ENCODE peak calls at places on chromosomes 1 and 21, in four cellular contexts. I, Y, G and K are unnamed samples.

GRCh38 chr21:31798842-31799691 is 67.1 kb upstream of the SCAF4 start:
- DNase-seq in G (no peak), I (no peak), Y (no peak), K (no peak)

GRCh38 chr1:38334930-38335592 is 288.5 kb upstream of the POU3F1 start:
- DNase-seq in I (peak), G (peak), Y (no peak), K (no peak)

GRCh38 chr1:27862671-27863551 is 9.4 kb upstream of the THEMIS2 start:
- DNase-seq in G (no peak), Y (no peak), I (no peak), K (peak)

GRCh38 chr1:212514056-212514614 is 81.4 kb downstream of the NENF start:
- DNase-seq in Y (peak), G (no peak), I (peak), K (peak)

GRCh38 chr21:14321042-14321441 is 61.9 kb downstream of the HSPA13 start:
- DNase-seq in G (no peak), I (no peak), Y (no peak), K (no peak)

GRCh38 chr1:95948023-95948422 is 714.0 kb downstream of the RWDD3 start:
- DNase-seq in G (no peak), I (no peak), Y (no peak), K (no peak)

GRCh38 chr1:39632491-39633417 is 6.7 kb downstream of the HEYL start:
- DNase-seq in Y (peak), G (peak), I (no peak), K (no peak)

GRCh38 chr1:34002810-34003209 is 138.9 kb downstream of the HMGB4 start:
- DNase-seq in Y (no peak), G (no peak), I (no peak), K (no peak)

DNA sequence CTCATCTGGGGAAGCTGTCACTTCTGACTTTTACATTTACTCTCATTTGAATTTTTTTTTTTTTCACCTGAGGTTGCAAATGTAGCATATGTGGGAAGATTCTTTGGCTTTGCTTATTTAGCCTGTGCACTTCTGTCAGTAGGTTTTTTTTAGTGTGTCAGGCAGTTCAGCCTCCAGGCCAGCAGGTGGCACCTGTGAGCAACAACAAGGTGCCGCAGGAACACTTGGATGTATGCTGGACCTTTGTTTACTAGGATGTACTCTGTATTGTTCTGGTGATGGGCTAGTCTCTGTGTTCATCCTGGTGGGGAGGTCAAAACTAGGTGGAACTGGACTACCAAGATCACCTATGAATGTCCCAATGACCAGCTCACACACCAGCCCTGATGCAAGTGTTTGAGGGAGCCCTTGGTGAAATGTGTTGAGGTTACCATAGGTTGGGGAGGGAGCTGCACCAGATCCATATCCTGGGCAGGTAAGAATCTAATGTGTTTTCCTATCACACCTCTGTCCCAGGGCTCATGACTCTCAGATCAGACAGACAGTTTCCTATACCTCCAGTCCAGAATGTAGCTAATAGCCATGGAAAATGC is 618.2 kb downstream of the BRINP3 start:
- DNase-seq in Y (peak), I (peak), G (peak), K (peak)
- TF ChIP-seq CTCF in Y (peak), I (peak), G (peak), K (peak)

DNA sequence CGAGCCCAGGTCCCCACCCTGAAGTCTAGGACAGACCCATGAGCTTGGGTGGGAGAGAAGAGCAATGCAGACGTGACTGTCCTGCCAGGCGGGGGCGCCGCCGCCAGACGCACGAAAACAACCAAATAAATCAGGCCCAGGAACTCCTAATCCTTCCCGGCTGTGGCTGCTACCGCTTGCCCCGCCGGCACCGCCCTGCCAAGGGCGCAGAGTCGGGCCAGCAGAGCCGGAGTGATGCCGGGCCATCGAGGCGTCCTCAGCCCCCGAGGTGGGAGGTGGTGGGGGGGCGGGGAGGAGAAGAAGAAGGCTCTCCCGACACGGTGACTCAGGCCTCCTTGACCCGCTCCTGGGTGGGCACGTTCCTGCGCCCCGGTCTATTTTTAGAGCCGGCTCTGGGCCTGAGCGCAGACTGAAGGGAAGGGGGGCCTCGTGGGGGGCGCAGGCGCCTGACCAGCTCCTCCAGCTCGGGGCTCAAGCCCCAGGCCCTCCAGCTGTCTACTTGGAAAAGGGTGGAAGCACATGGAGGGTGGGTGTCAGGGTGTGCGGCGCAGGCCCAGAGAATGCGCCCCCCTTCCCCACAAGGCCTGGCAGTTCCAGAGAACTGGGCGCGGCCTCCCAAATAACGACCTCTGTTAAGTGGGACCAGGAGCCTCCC is 10.8 kb upstream of the COL16A1 start:
- DNase-seq in G (peak), Y (peak), I (peak), K (no peak)
- TF ChIP-seq CTCF in G (peak), Y (no peak), I (peak), K (peak)

GRCh38 chr21:29360799-29361765 is 62.4 kb downstream of the BACH1 start:
- DNase-seq in Y (no peak), G (no peak), I (peak), K (no peak)
- TF ChIP-seq CTCF in Y (no peak), G (peak), I (no peak), K (no peak)

GRCh38 chr1:53682369-53682685 is 56.6 kb downstream of the GLIS1 start:
- DNase-seq in Y (no peak), G (no peak), I (no peak), K (no peak)
- TF ChIP-seq CTCF in Y (no peak), G (no peak), I (peak), K (no peak)

DNA sequence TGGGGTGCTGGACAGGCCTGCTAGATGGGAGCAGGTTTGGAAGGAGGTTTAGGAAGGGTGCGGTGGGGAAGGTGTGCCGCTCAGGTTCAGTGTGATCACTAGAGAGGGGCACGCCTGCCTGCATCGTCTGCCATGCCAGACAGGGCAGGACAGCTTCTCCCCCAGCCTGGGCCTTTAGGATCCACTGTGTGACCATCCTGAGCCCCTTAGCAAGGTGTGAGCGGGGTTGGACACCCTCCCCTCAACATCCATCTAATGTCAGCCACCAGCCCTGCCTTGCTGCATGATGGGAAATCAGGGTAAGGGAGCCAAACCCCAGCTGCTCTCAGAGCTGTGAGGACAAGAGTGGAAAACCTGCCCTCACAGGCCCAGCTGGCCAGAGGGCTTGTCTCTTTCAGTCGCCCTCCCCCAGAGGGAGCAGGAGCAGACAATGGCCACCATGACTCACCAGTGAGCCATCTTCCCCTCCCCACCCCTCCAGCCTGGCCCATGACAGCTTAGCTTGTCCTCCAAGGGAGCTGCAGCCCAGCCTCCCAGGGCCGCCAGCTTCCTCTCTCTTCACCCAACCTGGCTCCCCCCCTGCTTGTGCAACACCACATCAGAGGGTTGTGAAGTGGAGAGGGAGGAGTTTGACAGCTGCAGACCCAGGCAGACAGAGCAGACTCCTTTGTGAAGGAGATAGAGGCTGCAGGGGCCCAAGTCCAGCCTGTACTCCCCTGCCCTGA is 37.0 kb downstream of the NUAK2 start:
- DNase-seq in G (peak), Y (peak), I (peak), K (peak)
- TF ChIP-seq CTCF in G (peak), Y (no peak), I (no peak), K (no peak)

GRCh38 chr1:57017717-57018116 is 51.9 kb upstream of the C8B start:
- DNase-seq in I (peak), G (peak), Y (peak), K (no peak)
- TF ChIP-seq CTCF in I (no peak), G (peak), Y (peak), K (no peak)